ENCODE peak calls at places on chromosome 18, in ten cellular contexts. V, X, U, F, Z, E, D, M, T and N are unnamed samples.

GRCh38 chr18:48974304-48975220 is 23.8 kb upstream of the SMAD7 start:
- DNase-seq in V (no peak), X (no peak), U (no peak), F (no peak), Z (no peak), E (no peak), D (no peak), M (no peak), T (no peak), N (no peak)

GRCh38 chr18:48418000-48418399 is 8.8 kb upstream of the ZBTB7C start:
- DNase-seq in V (no peak), X (no peak), U (no peak), F (no peak), Z (no peak), E (no peak), D (no peak), M (no peak), T (no peak), N (no peak)

GRCh38 chr18:47204908-47205522 is 28.9 kb upstream of the IER3IP1 start:
- DNase-seq in V (no peak), X (peak), U (no peak), F (peak), Z (peak), E (no peak), D (no peak), M (peak), T (peak), N (peak)

GRCh38 chr18:11078491-11078890 is 70.9 kb downstream of the PIEZO2 start:
- DNase-seq in V (no peak), X (no peak), U (no peak), F (no peak), Z (no peak), E (no peak), D (no peak), M (no peak), T (no peak), N (no peak)

GRCh38 chr18:59196161-59196560 is 23.8 kb upstream of the GRP start:
- DNase-seq in V (no peak), X (no peak), U (no peak), F (no peak), Z (no peak), E (no peak), D (no peak), M (no peak), T (peak), N (no peak)

GRCh38 chr18:67515987-67516431 is 511 bp downstream of the DSEL start:
- DNase-seq in V (peak), X (peak), U (peak), F (peak), Z (peak), E (peak), D (peak), M (peak), T (peak), N (peak)

GRCh38 chr18:73407506-73407905 is 539.7 kb upstream of the NETO1 start:
- DNase-seq in V (no peak), X (no peak), U (peak), F (no peak), Z (peak), E (no peak), D (no peak), M (no peak), T (no peak), N (peak)

GRCh38 chr18:32093106-32093511 is 1.4 kb downstream of the RNF138 start:
- DNase-seq in V (no peak), X (peak), U (peak), F (peak), Z (peak), E (no peak), D (peak), M (peak), T (peak), N (peak)

GRCh38 chr18:50119363-50119762 is 75.6 kb downstream of the MYO5B start:
- DNase-seq in V (peak), X (no peak), U (no peak), F (no peak), Z (no peak), E (no peak), D (no peak), M (no peak), T (no peak), N (no peak)

GRCh38 chr18:77316013-77316412 is 66.4 kb downstream of the GALR1 start:
- DNase-seq in V (no peak), X (no peak), U (no peak), F (no peak), Z (no peak), E (no peak), D (no peak), M (no peak), T (no peak), N (no peak)

GRCh38 chr18:3499498-3499897 is 49.5 kb downstream of the TGIF1 start:
- DNase-seq in V (no peak), X (no peak), U (no peak), F (no peak), Z (no peak), E (no peak), D (no peak), M (no peak), T (peak), N (peak)

GRCh38 chr18:58241877-58242276 is 197.9 kb downstream of the NEDD4L start:
- DNase-seq in V (peak), X (no peak), U (no peak), F (no peak), Z (peak), E (no peak), D (no peak), M (no peak), T (peak), N (peak)